ENCODE peak calls at places on chromosomes 16 and 17, in ten cellular contexts. B is GM19239; I is amygdala; Q is HS-5; M is left kidney; U is CD8-positive, alpha-beta memory T cell; V is colonic mucosa; N is GM03348; P is ovary; C is osteocyte. T is an unnamed sample.

GRCh38 chr17:43720311-43721060 is 38.1 kb downstream of the SOST start:
- DNase-seq in B (peak), I (peak), Q (no peak), M (peak), U (peak), V (peak), N (peak), P (peak), C (peak), T (peak)

GRCh38 chr16:5042574-5043171 is 8.9 kb upstream of the NAGPA start:
- DNase-seq in B (no peak), I (no peak), Q (no peak), M (peak), U (no peak), V (no peak), N (no peak), P (no peak), C (no peak), T (no peak)

GRCh38 chr17:48546187-48546923 is 1.4 kb upstream of the HOXB2 start:
- DNase-seq in B (no peak), I (no peak), Q (no peak), M (peak), U (no peak), V (no peak), N (no peak), P (no peak), C (no peak), T (no peak)

GRCh38 chr16:30570621-30571443 is 682 bp downstream of the ZNF688 start:
- DNase-seq in B (no peak), I (peak), Q (no peak), M (peak), U (no peak), V (no peak), N (peak), P (peak), C (no peak), T (peak)

GRCh38 chr16:59044616-59045015 is 310.5 kb upstream of the GOT2 start:
- DNase-seq in B (no peak), I (no peak), Q (no peak), M (no peak), U (no peak), V (no peak), N (peak), P (no peak), C (no peak), T (no peak)

GRCh38 chr16:63787014-63787413 is 1334.8 kb downstream of the CDH11 start:
- DNase-seq in B (no peak), I (no peak), Q (no peak), M (peak), U (no peak), V (no peak), N (no peak), P (no peak), C (no peak), T (no peak)

GRCh38 chr17:1629647-1630310 is 1.1 kb upstream of the SLC43A2 start:
- DNase-seq in B (no peak), I (no peak), Q (no peak), M (peak), U (peak), V (peak), N (peak), P (peak), C (no peak), T (peak)

GRCh38 chr17:13688716-13689115 is 87.0 kb upstream of the HS3ST3A1 start:
- DNase-seq in B (no peak), I (no peak), Q (no peak), M (no peak), U (no peak), V (no peak), N (no peak), P (no peak), C (no peak), T (no peak)

GRCh38 chr16:85935957-85936760 is 37.2 kb downstream of the IRF8 start:
- DNase-seq in B (peak), I (no peak), Q (no peak), M (no peak), U (peak), V (no peak), N (no peak), P (no peak), C (no peak), T (no peak)

GRCh38 chr17:72985882-72986720 is 106.4 kb downstream of the SLC39A11 start:
- DNase-seq in B (peak), I (no peak), Q (no peak), M (peak), U (peak), V (peak), N (peak), P (no peak), C (peak), T (peak)

GRCh38 chr16:88088161-88088581 is 136.9 kb downstream of the BANP start:
- DNase-seq in B (no peak), I (no peak), Q (no peak), M (peak), U (no peak), V (peak), N (no peak), P (no peak), C (no peak), T (no peak)

GRCh38 chr16:66521951-66522771 is 27.8 kb downstream of the TK2 start:
- DNase-seq in B (no peak), I (no peak), Q (peak), M (no peak), U (peak), V (peak), N (peak), P (no peak), C (no peak), T (peak)

GRCh38 chr17:64349949-64350348 is 40.7 kb downstream of the PECAM1 start:
- DNase-seq in B (no peak), I (no peak), Q (no peak), M (no peak), U (no peak), V (no peak), N (no peak), P (no peak), C (no peak), T (no peak)

GRCh38 chr16:70481929-70482536 is 27.6 kb downstream of the FCSK start:
- DNase-seq in B (no peak), I (no peak), Q (no peak), M (no peak), U (no peak), V (no peak), N (peak), P (no peak), C (no peak), T (peak)

GRCh38 chr17:17457680-17458079 is 19.1 kb upstream of the MED9 start:
- DNase-seq in B (no peak), I (no peak), Q (no peak), M (no peak), U (no peak), V (no peak), N (no peak), P (no peak), C (no peak), T (no peak)

GRCh38 chr16:57115504-57116182 is 23.3 kb downstream of the CPNE2 start:
- DNase-seq in B (no peak), I (peak), Q (no peak), M (peak), U (no peak), V (no peak), N (no peak), P (peak), C (no peak), T (no peak)

GRCh38 chr16:15907863-15908478 is 19.6 kb upstream of the CEP20 start:
- DNase-seq in B (peak), I (no peak), Q (no peak), M (peak), U (peak), V (peak), N (peak), P (no peak), C (no peak), T (peak)

GRCh38 chr16:69918241-69918640 is 32.9 kb upstream of the CLEC18A start:
- DNase-seq in B (no peak), I (no peak), Q (no peak), M (no peak), U (no peak), V (no peak), N (no peak), P (no peak), C (no peak), T (no peak)

GRCh38 chr17:12421646-12422306 is 243.9 kb upstream of the MYOCD start:
- DNase-seq in B (no peak), I (no peak), Q (no peak), M (no peak), U (no peak), V (no peak), N (no peak), P (peak), C (no peak), T (no peak)

GRCh38 chr17:65394811-65395472 is 166.5 kb downstream of the AXIN2 start:
- DNase-seq in B (no peak), I (no peak), Q (no peak), M (no peak), U (no peak), V (no peak), N (no peak), P (no peak), C (no peak), T (peak)

GRCh38 chr16:46976550-46976949 is 3.1 kb upstream of the DNAJA2 start:
- DNase-seq in B (no peak), I (no peak), Q (no peak), M (no peak), U (no peak), V (peak), N (no peak), P (no peak), C (peak), T (no peak)

GRCh38 chr16:628321-629061 is 2.3 kb upstream of the WFIKKN1 start:
- DNase-seq in B (no peak), I (no peak), Q (no peak), M (no peak), U (no peak), V (no peak), N (no peak), P (peak), C (no peak), T (no peak)

GRCh38 chr17:75643033-75644017 is 10.1 kb downstream of the SMIM5 start:
- DNase-seq in B (no peak), I (no peak), Q (no peak), M (no peak), U (no peak), V (peak), N (no peak), P (no peak), C (no peak), T (no peak)

GRCh38 chr16:72255785-72256184 is 83.8 kb upstream of the PMFBP1 start:
- DNase-seq in B (no peak), I (no peak), Q (no peak), M (no peak), U (no peak), V (no peak), N (no peak), P (no peak), C (no peak), T (no peak)

GRCh38 chr17:4666296-4666695 is 24.8 kb upstream of the ALOX15 start:
- DNase-seq in B (no peak), I (no peak), Q (no peak), M (no peak), U (no peak), V (no peak), N (no peak), P (no peak), C (no peak), T (no peak)

GRCh38 chr16:30112197-30113030 is 923 bp downstream of the GDPD3 start:
- DNase-seq in B (peak), I (no peak), Q (no peak), M (peak), U (peak), V (peak), N (peak), P (peak), C (no peak), T (peak)

GRCh38 chr17:70074991-70075390 is at the start of gene KCNJ16:
- DNase-seq in B (no peak), I (no peak), Q (no peak), M (peak), U (no peak), V (peak), N (no peak), P (no peak), C (no peak), T (no peak)

GRCh38 chr16:23729503-23730424 is 16.7 kb upstream of the ERN2 start:
- DNase-seq in B (no peak), I (no peak), Q (no peak), M (no peak), U (no peak), V (peak), N (peak), P (no peak), C (peak), T (peak)

GRCh38 chr16:50531359-50531758 is 16.8 kb upstream of the NKD1 start:
- DNase-seq in B (no peak), I (no peak), Q (no peak), M (no peak), U (no peak), V (no peak), N (no peak), P (no peak), C (peak), T (no peak)

GRCh38 chr16:57859331-57859730 is 57.0 kb upstream of the KIFC3 start:
- DNase-seq in B (no peak), I (no peak), Q (no peak), M (peak), U (no peak), V (no peak), N (peak), P (no peak), C (no peak), T (peak)

GRCh38 chr16:79598341-79599181 is 2.0 kb downstream of the MAF start:
- DNase-seq in B (no peak), I (no peak), Q (no peak), M (peak), U (peak), V (peak), N (peak), P (peak), C (peak), T (peak)

T was measured in SK-MEL-5.